ENCODE peak calls at places on chromosomes 16 and 17, in six cellular contexts. Y is cerebellum; E is RCC 7860; L is CD8-positive, alpha-beta T cell; G is IMR-90; P is activated CD8-positive, alpha-beta memory T cell treated with anti-CD3 and anti-CD28 coated beads, Interleukin-2, amount 10 ng/mL, durations not matched to agents 7 days and 5 days. D is an unnamed sample.

GRCh38 chr16:31112711-31113419 is 4.6 kb upstream of the KAT8 start:
- DNase-seq in Y (no peak), E (no peak), L (no peak), G (no peak), P (no peak), D (no peak)

GRCh38 chr16:10964891-10965326 is 20.5 kb downstream of the CLEC16A start:
- DNase-seq in Y (no peak), E (no peak), L (peak), G (no peak), P (peak), D (no peak)

GRCh38 chr17:1977583-1978395 is 47.3 kb downstream of the RTN4RL1 start:
- DNase-seq in Y (peak), E (no peak), L (no peak), G (no peak), P (no peak), D (peak)

GRCh38 chr16:31262084-31262483 is 2.3 kb downstream of the ITGAM start:
- DNase-seq in Y (no peak), E (no peak), L (no peak), G (no peak), P (no peak), D (no peak)

GRCh38 chr17:68054296-68054900 is 18.9 kb downstream of the KPNA2 start:
- DNase-seq in Y (no peak), E (no peak), L (no peak), G (peak), P (no peak), D (no peak)

GRCh38 chr17:50689251-50689650 is 18.5 kb downstream of the ANKRD40 start:
- DNase-seq in Y (no peak), E (peak), L (no peak), G (peak), P (no peak), D (no peak)

GRCh38 chr17:68101992-68102758 is 66.6 kb downstream of the KPNA2 start:
- DNase-seq in Y (no peak), E (no peak), L (peak), G (no peak), P (peak), D (peak)

GRCh38 chr16:72311426-72311825 is 139.5 kb upstream of the PMFBP1 start:
- DNase-seq in Y (no peak), E (no peak), L (no peak), G (peak), P (no peak), D (no peak)

GRCh38 chr16:7990864-7991263 is 599.4 kb downstream of the TMEM114 start:
- DNase-seq in Y (no peak), E (no peak), L (no peak), G (no peak), P (no peak), D (no peak)

GRCh38 chr16:57141822-57142631 is 43.8 kb downstream of the PSME3IP1 start:
- DNase-seq in Y (no peak), E (no peak), L (no peak), G (no peak), P (no peak), D (no peak)

GRCh38 chr16:89155851-89156739 is 15.5 kb upstream of the CDH15 start:
- DNase-seq in Y (no peak), E (no peak), L (no peak), G (no peak), P (no peak), D (no peak)

GRCh38 chr16:88503771-88504488 is 50.9 kb downstream of the ZFPM1 start:
- DNase-seq in Y (no peak), E (no peak), L (no peak), G (no peak), P (no peak), D (no peak)

GRCh38 chr16:67939507-67940435 is 3.1 kb upstream of the PSMB10 start:
- DNase-seq in Y (no peak), E (no peak), L (peak), G (no peak), P (peak), D (no peak)

GRCh38 chr16:28528463-28528867 is 10.3 kb downstream of the NUPR1 start:
- DNase-seq in Y (no peak), E (no peak), L (no peak), G (no peak), P (no peak), D (no peak)

GRCh38 chr17:63694974-63695773 is 4.8 kb downstream of the LIMD2 start:
- DNase-seq in Y (no peak), E (no peak), L (peak), G (no peak), P (no peak), D (no peak)

GRCh38 chr17:3667366-3668278 is 756 bp downstream of the TAX1BP3 start:
- DNase-seq in Y (peak), E (peak), L (no peak), G (peak), P (no peak), D (peak)

GRCh38 chr16:25012525-25012991 is 2.6 kb downstream of the ARHGAP17 start:
- DNase-seq in Y (no peak), E (no peak), L (no peak), G (peak), P (no peak), D (no peak)

GRCh38 chr16:50607051-50607431 is 58.8 kb downstream of the NKD1 start:
- DNase-seq in Y (no peak), E (no peak), L (no peak), G (no peak), P (no peak), D (no peak)

GRCh38 chr16:67183-67791 is 5.1 kb downstream of the RHBDF1 start:
- DNase-seq in Y (peak), E (no peak), L (no peak), G (no peak), P (no peak), D (peak)

GRCh38 chr17:4802228-4802627 is at the start of gene C17orf114:
- DNase-seq in Y (no peak), E (no peak), L (no peak), G (no peak), P (no peak), D (no peak)

GRCh38 chr16:86692476-86692875 is 114.1 kb downstream of the FOXL1 start:
- DNase-seq in Y (no peak), E (no peak), L (no peak), G (no peak), P (no peak), D (no peak)

GRCh38 chr17:57542518-57542917 is 202.6 kb downstream of the CCDC182 start:
- DNase-seq in Y (no peak), E (no peak), L (no peak), G (no peak), P (no peak), D (no peak)

GRCh38 chr16:88941933-88942909 is 34.8 kb downstream of the CBFA2T3 start:
- DNase-seq in Y (peak), E (no peak), L (peak), G (no peak), P (peak), D (peak)

GRCh38 chr17:66834919-66835454 is at the start of gene CACNG5:
- DNase-seq in Y (peak), E (no peak), L (no peak), G (no peak), P (no peak), D (no peak)

GRCh38 chr16:87436225-87437172 is 44.4 kb downstream of the MAP1LC3B start:
- DNase-seq in Y (no peak), E (no peak), L (no peak), G (peak), P (peak), D (no peak)

GRCh38 chr17:15133826-15134225 is 131.3 kb downstream of the PMP22 start:
- DNase-seq in Y (no peak), E (no peak), L (no peak), G (no peak), P (no peak), D (no peak)

GRCh38 chr16:86424413-86424812 is 85.9 kb upstream of the FOXF1 start:
- DNase-seq in Y (no peak), E (no peak), L (no peak), G (no peak), P (no peak), D (no peak)

GRCh38 chr16:4232541-4233386 is 9.1 kb downstream of the SRL start:
- DNase-seq in Y (no peak), E (no peak), L (no peak), G (no peak), P (no peak), D (peak)

D was measured in cerebellar cortex.